ENCODE peak calls at places on chromosomes 16 and 17, in four cellular contexts. One of them, this sample, is unnamed.

GRCh38 chr16:87580855-87581261 is 21.4 kb upstream of the JPH3 start:
- DNase-seq in HL-60: no peak
- DNase-seq in GM12878: no peak
- DNase-seq in K562: peak
- DNase-seq in this sample: no peak

GRCh38 chr16:68739964-68740627 is 3.0 kb downstream of the CDH1 start:
- DNase-seq in HL-60: no peak
- DNase-seq in GM12878: no peak
- DNase-seq in K562: no peak
- DNase-seq in this sample: no peak

GRCh38 chr17:4394208-4395110 is 28.0 kb upstream of the UBE2G1 start:
- DNase-seq in HL-60: no peak
- DNase-seq in GM12878: no peak
- DNase-seq in K562: no peak
- DNase-seq in this sample: no peak

GRCh38 chr17:66523378-66524174 is 221.2 kb downstream of the PRKCA start:
- DNase-seq in HL-60: no peak
- DNase-seq in GM12878: no peak
- DNase-seq in K562: no peak
- DNase-seq in this sample: no peak

GRCh38 chr16:83769397-83770008 is 38.3 kb upstream of the HSBP1 start:
- DNase-seq in HL-60: no peak
- DNase-seq in GM12878: no peak
- DNase-seq in K562: no peak
- DNase-seq in this sample: no peak

GRCh38 chr16:80541306-80541694 is 507 bp downstream of the DYNLRB2 start:
- DNase-seq in HL-60: no peak
- DNase-seq in GM12878: no peak
- DNase-seq in K562: no peak
- DNase-seq in this sample: no peak

GRCh38 chr17:67528751-67529436 is 151.8 kb downstream of the PITPNC1 start:
- DNase-seq in HL-60: no peak
- DNase-seq in GM12878: no peak
- DNase-seq in K562: no peak
- DNase-seq in this sample: no peak

GRCh38 chr17:34837796-34838195 is 123.5 kb downstream of the CCT6B start:
- DNase-seq in HL-60: no peak
- DNase-seq in GM12878: no peak
- DNase-seq in K562: no peak
- DNase-seq in this sample: no peak

GRCh38 chr17:386145-386876 is 33.7 kb upstream of the RPH3AL start:
- DNase-seq in HL-60: no peak
- DNase-seq in GM12878: no peak
- DNase-seq in K562: peak
- DNase-seq in this sample: peak

GRCh38 chr17:149897-150575 is 12.7 kb downstream of the SCGB1C2 start:
- DNase-seq in HL-60: no peak
- DNase-seq in GM12878: no peak
- DNase-seq in K562: peak
- DNase-seq in this sample: no peak

GRCh38 chr16:12147681-12148479 is 171.3 kb downstream of the SNX29 start:
- DNase-seq in HL-60: no peak
- DNase-seq in GM12878: no peak
- DNase-seq in K562: no peak
- DNase-seq in this sample: no peak

GRCh38 chr16:67394271-67395104 is 1.2 kb upstream of the TPPP3 start:
- DNase-seq in HL-60: no peak
- DNase-seq in GM12878: no peak
- DNase-seq in K562: no peak
- DNase-seq in this sample: no peak

GRCh38 chr17:72985882-72986720 is 106.4 kb downstream of the SLC39A11 start:
- DNase-seq in HL-60: peak
- DNase-seq in GM12878: peak
- DNase-seq in K562: peak
- DNase-seq in this sample: peak

GRCh38 chr17:77315551-77316190 is 174.9 kb downstream of the SEC14L1 start:
- DNase-seq in HL-60: no peak
- DNase-seq in GM12878: no peak
- DNase-seq in K562: no peak
- DNase-seq in this sample: no peak

GRCh38 chr17:63631626-63632025 is 9.4 kb downstream of the MAP3K3 start:
- DNase-seq in HL-60: no peak
- DNase-seq in GM12878: no peak
- DNase-seq in K562: no peak
- DNase-seq in this sample: no peak

GRCh38 chr16:81096715-81097208 is 567 bp upstream of the GCSH start:
- DNase-seq in HL-60: no peak
- DNase-seq in GM12878: no peak
- DNase-seq in K562: no peak
- DNase-seq in this sample: no peak

GRCh38 chr16:68197250-68197649 is 38.7 kb downstream of the ESRP2 start:
- DNase-seq in HL-60: no peak
- DNase-seq in GM12878: no peak
- DNase-seq in K562: no peak
- DNase-seq in this sample: no peak

GRCh38 chr17:43732961-43733360 is 25.6 kb downstream of the SOST start:
- DNase-seq in HL-60: no peak
- DNase-seq in GM12878: no peak
- DNase-seq in K562: no peak
- DNase-seq in this sample: no peak

GRCh38 chr17:77792626-77793025 is 165.9 kb upstream of the TNRC6C start:
- DNase-seq in HL-60: no peak
- DNase-seq in GM12878: no peak
- DNase-seq in K562: no peak
- DNase-seq in this sample: no peak

GRCh38 chr17:72254808-72255449 is 134.1 kb downstream of the SOX9 start:
- DNase-seq in HL-60: no peak
- DNase-seq in GM12878: no peak
- DNase-seq in K562: no peak
- DNase-seq in this sample: no peak

GRCh38 chr16:12613131-12613991 is 190.3 kb downstream of the CPPED1 start:
- DNase-seq in HL-60: no peak
- DNase-seq in GM12878: peak
- DNase-seq in K562: peak
- DNase-seq in this sample: no peak

GRCh38 chr17:79023886-79024771 is at the start of gene C1QTNF1:
- DNase-seq in HL-60: no peak
- DNase-seq in GM12878: no peak
- DNase-seq in K562: peak
- DNase-seq in this sample: peak

GRCh38 chr16:14172200-14172805 is 101.2 kb downstream of the MRTFB start:
- DNase-seq in HL-60: no peak
- DNase-seq in GM12878: no peak
- DNase-seq in K562: no peak
- DNase-seq in this sample: no peak

GRCh38 chr16:9008335-9009260 is 44.9 kb upstream of the USP7 start:
- DNase-seq in HL-60: peak
- DNase-seq in GM12878: peak
- DNase-seq in K562: peak
- DNase-seq in this sample: peak

GRCh38 chr17:29870836-29871430 is 59.1 kb downstream of the SSH2 start:
- DNase-seq in HL-60: no peak
- DNase-seq in GM12878: no peak
- DNase-seq in K562: no peak
- DNase-seq in this sample: no peak

GRCh38 chr16:69273009-69273408 is 38.1 kb upstream of the VPS4A start:
- DNase-seq in HL-60: no peak
- DNase-seq in GM12878: no peak
- DNase-seq in K562: no peak
- DNase-seq in this sample: no peak

GRCh38 chr16:30473231-30474061 is 904 bp downstream of the ITGAL start:
- DNase-seq in HL-60: peak
- DNase-seq in GM12878: no peak
- DNase-seq in K562: no peak
- DNase-seq in this sample: no peak
- TF ChIP-seq SPI1 in HL-60: peak
- TF ChIP-seq SPI1 in GM12878: no peak
- TF ChIP-seq SPI1 in K562: no peak
- TF ChIP-seq SPI1 in this sample: no peak

GRCh38 chr17:61401280-61402072 is 1.8 kb downstream of the TBX2 start:
- DNase-seq in HL-60: no peak
- DNase-seq in GM12878: no peak
- DNase-seq in K562: no peak
- DNase-seq in this sample: no peak

GRCh38 chr17:61398721-61399130 is 917 bp upstream of the TBX2 start:
- DNase-seq in HL-60: no peak
- DNase-seq in GM12878: no peak
- DNase-seq in K562: no peak
- DNase-seq in this sample: no peak

GRCh38 chr17:61400058-61400785 is 579 bp downstream of the TBX2 start:
- DNase-seq in HL-60: no peak
- DNase-seq in GM12878: no peak
- DNase-seq in K562: no peak
- DNase-seq in this sample: no peak

GRCh38 chr17:61400786-61401279 is 1.2 kb downstream of the TBX2 start:
- DNase-seq in HL-60: no peak
- DNase-seq in GM12878: no peak
- DNase-seq in K562: no peak
- DNase-seq in this sample: no peak

DNA sequence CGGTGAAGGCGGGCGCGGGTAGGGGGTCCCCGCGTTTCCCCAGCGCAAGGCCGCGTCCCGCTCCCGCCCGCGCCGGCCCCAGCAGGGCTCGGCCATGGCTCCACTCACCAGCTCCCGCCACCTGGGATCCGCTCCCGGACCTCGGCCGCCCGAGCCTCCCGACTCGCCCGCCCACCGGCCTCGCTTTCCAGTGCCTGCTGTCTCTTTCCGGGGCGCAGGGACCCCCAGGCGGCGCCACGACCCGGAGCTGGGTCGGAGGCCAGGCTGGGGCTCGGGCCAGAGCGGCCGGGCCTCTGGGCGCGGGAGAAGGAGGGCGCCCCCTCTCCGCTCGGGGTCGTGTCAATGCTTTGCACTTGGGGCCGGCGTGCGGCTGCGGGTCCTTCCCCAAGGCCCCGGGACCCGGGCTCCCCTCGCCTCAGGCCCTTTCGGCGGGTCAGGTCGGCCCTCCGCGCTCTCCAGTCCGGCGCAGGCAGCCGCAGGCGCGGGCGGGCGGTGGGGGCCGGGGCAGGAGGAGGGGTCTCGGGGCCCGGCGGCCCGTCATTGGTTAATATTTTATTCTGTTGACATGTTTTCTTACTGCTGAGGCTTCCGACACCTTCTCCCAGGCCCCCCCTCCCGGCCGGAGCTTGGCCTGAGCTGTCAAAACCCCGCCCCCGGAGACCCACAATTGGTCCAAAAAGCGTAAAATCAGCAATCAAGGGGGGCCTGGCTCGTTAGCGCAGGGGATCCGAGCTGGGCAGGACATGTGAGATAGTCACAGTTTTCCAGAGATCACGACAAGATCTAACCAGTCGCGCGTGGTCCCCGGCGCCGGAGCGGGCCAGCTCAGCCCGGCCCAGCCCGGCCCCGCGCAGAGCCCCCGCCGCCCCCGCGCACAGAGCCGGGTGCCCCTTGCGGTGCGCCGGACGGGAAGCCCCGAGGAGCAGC is at the start of gene TBX2:
- DNase-seq in HL-60: no peak
- DNase-seq in GM12878: no peak
- DNase-seq in K562: no peak
- DNase-seq in this sample: no peak
- TF ChIP-seq SPI1 in HL-60: no peak
- TF ChIP-seq SPI1 in GM12878: no peak
- TF ChIP-seq SPI1 in K562: no peak
- TF ChIP-seq SPI1 in this sample: no peak

GRCh38 chr16:50244504-50245416 is 21.6 kb upstream of the ADCY7 start:
- DNase-seq in HL-60: no peak
- DNase-seq in GM12878: no peak
- DNase-seq in K562: peak
- DNase-seq in this sample: no peak

GRCh38 chr16:50247906-50248608 is 18.3 kb upstream of the ADCY7 start:
- DNase-seq in HL-60: no peak
- DNase-seq in GM12878: no peak
- DNase-seq in K562: no peak
- DNase-seq in this sample: no peak

GRCh38 chr16:50245417-50246298 is 20.7 kb upstream of the ADCY7 start:
- DNase-seq in HL-60: no peak
- DNase-seq in GM12878: no peak
- DNase-seq in K562: peak
- DNase-seq in this sample: peak

GRCh38 chr16:50247123-50247905 is 19.0 kb upstream of the ADCY7 start:
- DNase-seq in HL-60: no peak
- DNase-seq in GM12878: no peak
- DNase-seq in K562: no peak
- DNase-seq in this sample: no peak

DNA sequence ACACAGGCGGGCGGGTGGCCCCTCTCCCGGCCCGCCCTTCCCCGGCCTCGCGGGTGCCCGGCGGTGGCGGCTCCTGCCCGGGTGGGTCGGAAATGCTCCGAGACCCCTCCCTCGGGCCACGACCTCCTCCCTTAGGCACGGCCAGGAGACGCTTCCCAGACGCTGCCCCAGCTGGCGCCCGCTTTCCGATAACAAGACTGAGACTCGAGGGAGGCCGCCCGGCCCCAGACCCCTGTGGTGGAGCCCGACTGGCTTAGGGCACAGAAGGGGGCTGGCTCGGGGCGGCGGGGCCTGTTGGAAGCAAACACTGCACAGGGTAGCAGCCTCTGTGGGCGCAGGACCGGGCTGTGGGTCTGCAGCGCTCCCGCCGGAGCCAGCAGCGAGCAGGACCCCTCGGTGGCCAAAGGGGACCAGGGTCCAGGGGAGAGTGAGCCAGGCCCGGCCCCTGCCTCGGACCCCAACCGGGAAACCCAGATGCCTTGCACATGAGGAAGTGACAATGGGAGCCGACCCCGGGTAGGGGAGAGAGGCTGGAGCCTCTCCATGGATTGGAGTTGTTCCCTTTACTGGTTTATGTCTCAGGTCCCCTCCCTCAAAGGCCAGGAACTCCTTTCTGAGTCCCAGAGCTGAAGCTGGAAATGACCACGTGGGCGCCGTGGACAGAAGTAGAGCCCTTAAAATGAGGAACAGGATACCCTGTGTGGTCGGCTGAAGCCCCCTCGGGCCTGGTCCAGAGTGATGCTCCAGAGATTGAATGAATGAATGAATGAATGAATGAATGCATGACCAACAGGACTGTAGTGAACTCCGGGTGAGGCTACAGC is 19.8 kb upstream of the ADCY7 start:
- DNase-seq in HL-60: no peak
- DNase-seq in GM12878: no peak
- DNase-seq in K562: no peak
- DNase-seq in this sample: no peak
- TF ChIP-seq SPI1 in HL-60: peak
- TF ChIP-seq SPI1 in GM12878: peak
- TF ChIP-seq SPI1 in K562: peak
- TF ChIP-seq SPI1 in this sample: no peak

GRCh38 chr16:57503366-57503765 is 17.1 kb upstream of the DOK4 start:
- DNase-seq in HL-60: no peak
- DNase-seq in GM12878: no peak
- DNase-seq in K562: peak
- DNase-seq in this sample: no peak
- TF ChIP-seq SPI1 in HL-60: no peak
- TF ChIP-seq SPI1 in GM12878: no peak
- TF ChIP-seq SPI1 in K562: no peak
- TF ChIP-seq SPI1 in this sample: no peak

This sample was measured in GM12891.